ENCODE peak calls at places on chromosomes 1 and 21, in five cellular contexts. K, X, N, D and L are unnamed samples. For H3K4me1, the result is how much of the 10 kb centered on the place peaks cover.

GRCh38 chr1:13781907-13782633 is 82.1 kb downstream of the PRDM2 start:
- DNase-seq in K (no peak), X (no peak), N (no peak), D (no peak), L (no peak)

GRCh38 chr1:39733161-39733560 is 5.5 kb upstream of the PPIE start:
- DNase-seq in K (no peak), X (peak), N (peak), D (no peak), L (peak)

GRCh38 chr1:4658643-4659042 is 4.2 kb downstream of the AJAP1 start:
- DNase-seq in K (no peak), X (no peak), N (no peak), D (no peak), L (no peak)

GRCh38 chr1:164794310-164794709 is 235.3 kb downstream of the PBX1 start:
- DNase-seq in K (no peak), X (no peak), N (no peak), D (peak), L (peak)

GRCh38 chr1:18761948-18762905 is 97.2 kb downstream of the TAS1R2 start:
- DNase-seq in K (no peak), X (no peak), N (no peak), D (no peak), L (peak)

GRCh38 chr1:178818416-178818815 is 52.5 kb downstream of the ANGPTL1 start:
- DNase-seq in K (no peak), X (no peak), N (no peak), D (no peak), L (no peak)

GRCh38 chr1:47409311-47410085 is 6.6 kb upstream of the FOXE3 start:
- DNase-seq in K (no peak), X (no peak), N (no peak), D (peak), L (peak)

GRCh38 chr1:15799928-15800835 is 7.3 kb downstream of the UQCRHL start:
- DNase-seq in K (no peak), X (no peak), N (peak), D (peak), L (peak)

GRCh38 chr1:208951908-208952307 is 631.6 kb upstream of the CAMK1G start:
- DNase-seq in K (no peak), X (no peak), N (no peak), D (no peak), L (peak)

GRCh38 chr1:33966346-33967141 is 102.7 kb downstream of the HMGB4 start:
- DNase-seq in K (no peak), X (no peak), N (peak), D (no peak), L (peak)

GRCh38 chr1:184469391-184469790 is 82.6 kb downstream of the C1orf21 start:
- DNase-seq in K (no peak), X (no peak), N (no peak), D (no peak), L (no peak)

GRCh38 chr1:184471686-184472085 is 84.9 kb downstream of the C1orf21 start:
- DNase-seq in K (no peak), X (no peak), N (no peak), D (no peak), L (no peak)

GRCh38 chr1:184473176-184473966 is 86.5 kb downstream of the C1orf21 start:
- DNase-seq in K (no peak), X (no peak), N (no peak), D (no peak), L (no peak)

GRCh38 chr1:184476187-184476586 is 89.4 kb downstream of the C1orf21 start:
- DNase-seq in K (no peak), X (no peak), N (no peak), D (no peak), L (no peak)

GRCh38 chr1:184472117-184472516 is 85.3 kb downstream of the C1orf21 start:
- DNase-seq in K (no peak), X (no peak), N (no peak), D (no peak), L (no peak)
- H3K27ac ChIP-seq in K (no peak), X (peak), N (peak), D (no peak), L (no peak)

GRCh38 chr1:56835657-56836056 is 16.5 kb upstream of the FYB2 start:
- DNase-seq in K (no peak), X (no peak), N (no peak), D (no peak), L (no peak)

GRCh38 chr1:56834137-56834900 is 15.1 kb upstream of the FYB2 start:
- DNase-seq in K (no peak), X (no peak), N (no peak), D (no peak), L (no peak)

GRCh38 chr1:56831874-56832693 is 12.9 kb upstream of the FYB2 start:
- DNase-seq in K (peak), X (peak), N (peak), D (peak), L (peak)

GRCh38 chr1:56830052-56830451 is 10.8 kb upstream of the FYB2 start:
- DNase-seq in K (no peak), X (no peak), N (no peak), D (no peak), L (no peak)

GRCh38 chr1:56833088-56833487 is 13.9 kb upstream of the FYB2 start:
- DNase-seq in K (no peak), X (no peak), N (no peak), D (no peak), L (no peak)
- H3K4me1 ChIP-seq in K (under half), X (under half), N (under half), D (under half), L (under half)

GRCh38 chr21:17139696-17140095 is 373.1 kb upstream of the CXADR start:
- DNase-seq in K (no peak), X (no peak), N (no peak), D (no peak), L (no peak)
- H3K4me3 ChIP-seq in K (no peak), X (peak), N (peak), D (peak), L (no peak)

GRCh38 chr1:87329756-87330200 is 1.1 kb downstream of the LMO4 start:
- DNase-seq in K (peak), X (no peak), N (no peak), D (no peak), L (no peak)

GRCh38 chr1:87328121-87329050 is at the start of gene LMO4:
- DNase-seq in K (peak), X (peak), N (peak), D (peak), L (peak)

GRCh38 chr1:87327362-87328120 is 1.1 kb upstream of the LMO4 start:
- DNase-seq in K (peak), X (no peak), N (no peak), D (no peak), L (peak)

GRCh38 chr1:87330201-87330953 is 1.7 kb downstream of the LMO4 start:
- DNase-seq in K (peak), X (no peak), N (no peak), D (no peak), L (no peak)

GRCh38 chr1:87329051-87329755 is 523 bp downstream of the LMO4 start:
- DNase-seq in K (peak), X (peak), N (peak), D (no peak), L (peak)
- H3K27ac ChIP-seq in K (peak), X (peak), N (peak), D (peak), L (peak)

GRCh38 chr1:230682882-230683610 is 30.9 kb downstream of the AGT start:
- DNase-seq in K (no peak), X (no peak), N (no peak), D (no peak), L (no peak)
- H3K4me1 ChIP-seq in K (under half), X (under half), N (under half), D (under half), L (under half)

DNA sequence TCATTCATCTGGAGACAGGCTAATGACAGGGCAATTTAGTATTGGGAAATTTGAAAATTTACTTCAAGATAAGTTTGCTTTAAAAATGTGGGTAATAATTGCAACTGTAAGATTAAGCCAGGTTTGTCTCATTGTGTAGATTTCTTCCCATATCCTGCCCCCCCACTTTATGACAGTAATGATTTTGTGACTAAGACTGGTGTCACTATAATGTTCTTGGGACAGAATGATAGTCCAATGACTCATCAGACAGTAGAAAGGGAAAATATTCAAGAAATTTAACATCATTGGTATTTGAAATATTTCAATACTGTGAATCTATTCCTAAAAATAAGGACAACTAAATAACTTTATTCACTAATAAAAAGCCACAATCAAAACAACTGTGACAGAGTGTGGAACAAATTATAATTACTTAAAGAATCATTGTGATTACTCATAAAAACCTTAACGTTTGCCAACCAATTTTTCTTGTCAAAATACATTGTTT is 36.7 kb downstream of the FH start:
- DNase-seq in K (peak), X (no peak), N (no peak), D (no peak), L (no peak)
- H3K4me3 ChIP-seq in K (no peak), X (no peak), N (no peak), D (no peak), L (no peak)

GRCh38 chr1:10631121-10631810 is 156.5 kb downstream of the PEX14 start:
- DNase-seq in K (no peak), X (peak), N (peak), D (no peak), L (no peak)
- H3K27ac ChIP-seq in K (no peak), X (no peak), N (no peak), D (peak), L (no peak)

DNA sequence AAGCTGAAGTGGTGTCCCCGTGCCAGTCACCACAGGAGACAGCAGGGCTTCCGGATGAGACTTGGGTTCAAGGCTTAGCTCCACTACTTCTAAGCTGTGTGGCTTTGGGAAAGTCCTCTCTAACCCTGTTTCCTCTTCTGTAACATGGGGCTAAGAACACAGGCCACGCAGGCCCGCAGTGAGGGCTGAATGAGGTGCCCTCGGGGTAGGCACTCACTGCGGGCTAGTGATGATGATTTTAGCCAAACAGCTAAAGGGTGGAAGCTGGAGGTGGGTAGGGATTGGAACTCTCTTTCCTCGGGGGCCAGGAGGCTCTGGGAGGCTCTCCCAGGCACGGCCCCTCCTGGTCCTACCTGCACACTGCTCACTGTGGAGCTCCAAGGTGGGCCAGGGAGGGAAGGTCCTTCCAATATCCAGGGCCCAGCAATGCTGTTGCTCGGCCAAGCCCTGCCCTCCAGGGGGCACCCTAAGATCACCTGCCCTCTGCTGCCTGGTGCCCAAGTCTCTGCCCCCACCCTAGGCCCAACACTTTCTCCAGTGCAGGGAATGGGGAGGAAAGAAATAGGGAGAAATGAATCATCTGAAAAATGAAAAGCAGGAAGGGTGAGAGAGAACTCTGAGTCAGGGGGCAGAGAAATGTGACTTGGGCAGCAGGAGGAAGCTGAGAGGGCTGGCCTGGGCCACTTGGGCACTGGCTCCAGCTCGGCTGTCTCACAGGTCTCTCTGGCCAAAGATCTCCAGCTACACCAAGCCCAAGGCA is 19.2 kb upstream of the EVA1B start:
- DNase-seq in K (no peak), X (no peak), N (peak), D (no peak), L (peak)
- H3K4me1 ChIP-seq in K (under half), X (under half), N (under half), D (under half), L (under half)